ENCODE peak calls at places on chromosomes 4 and X, in seven cellular contexts. I, J, A, T, K, M and W are unnamed samples.

GRCh38 chr4:26779674-26780073 is 81.0 kb upstream of the STIM2 start:
- DNase-seq in I (no peak), J (peak), K (no peak), M (no peak), A (no peak), T (no peak), W (peak)

GRCh38 chr4:43999669-44000068 is 448.9 kb downstream of the KCTD8 start:
- DNase-seq in M (no peak), K (no peak), A (no peak), J (no peak), T (no peak), I (no peak), W (no peak)

GRCh38 chr4:174423257-174423944 is 98.9 kb downstream of the HPGD start:
- DNase-seq in K (peak), A (no peak), I (no peak), T (no peak), J (peak), M (no peak), W (no peak)

GRCh38 chr4:147735413-147736301 is 3.8 kb downstream of the ARHGAP10 start:
- DNase-seq in T (no peak), K (no peak), M (no peak), J (no peak), I (no peak), A (no peak), W (no peak)

GRCh38 chr4:184287697-184288255 is 70.1 kb upstream of the ENPP6 start:
- DNase-seq in K (no peak), I (no peak), J (peak), T (no peak), M (no peak), A (peak), W (peak)

GRCh38 chrX:10074241-10074941 is 82.4 kb upstream of the CLCN4 start:
- DNase-seq in J (no peak), T (no peak), M (no peak), K (no peak), A (no peak), I (no peak), W (no peak)

GRCh38 chr4:155818639-155819038 is 47.4 kb downstream of the ASIC5 start:
- DNase-seq in I (no peak), M (no peak), J (no peak), A (no peak), K (no peak), T (no peak), W (no peak)

GRCh38 chr4:2296621-2297601 is 35.0 kb upstream of the MXD4 start:
- DNase-seq in K (no peak), J (no peak), I (peak), M (no peak), A (no peak), T (no peak), W (no peak)

GRCh38 chrX:106039920-106040319 is 1.4 kb upstream of the SERPINA7 start:
- DNase-seq in K (no peak), J (peak), A (peak), I (no peak), T (no peak), M (no peak), W (no peak)

GRCh38 chr4:75698162-75698962 is 25.2 kb upstream of the G3BP2 start:
- DNase-seq in I (peak), M (no peak), A (no peak), J (no peak), K (no peak), T (no peak), W (no peak)

GRCh38 chrX:117743469-117744251 is 372.9 kb downstream of the KLHL13 start:
- DNase-seq in M (no peak), A (peak), K (no peak), T (no peak), I (no peak), J (no peak), W (no peak)
- TF ChIP-seq CTCF in M (peak), A (peak), K (no peak), T (no peak), I (no peak), J (no peak), W (peak)

GRCh38 chr4:92825785-92826184 is 522.0 kb downstream of the GRID2 start:
- DNase-seq in J (no peak), K (no peak), M (no peak), T (no peak), A (no peak), I (no peak), W (no peak)

GRCh38 chr4:92830771-92831170 is 527.0 kb downstream of the GRID2 start:
- DNase-seq in M (no peak), K (no peak), T (no peak), I (no peak), A (no peak), J (no peak), W (no peak)

DNA sequence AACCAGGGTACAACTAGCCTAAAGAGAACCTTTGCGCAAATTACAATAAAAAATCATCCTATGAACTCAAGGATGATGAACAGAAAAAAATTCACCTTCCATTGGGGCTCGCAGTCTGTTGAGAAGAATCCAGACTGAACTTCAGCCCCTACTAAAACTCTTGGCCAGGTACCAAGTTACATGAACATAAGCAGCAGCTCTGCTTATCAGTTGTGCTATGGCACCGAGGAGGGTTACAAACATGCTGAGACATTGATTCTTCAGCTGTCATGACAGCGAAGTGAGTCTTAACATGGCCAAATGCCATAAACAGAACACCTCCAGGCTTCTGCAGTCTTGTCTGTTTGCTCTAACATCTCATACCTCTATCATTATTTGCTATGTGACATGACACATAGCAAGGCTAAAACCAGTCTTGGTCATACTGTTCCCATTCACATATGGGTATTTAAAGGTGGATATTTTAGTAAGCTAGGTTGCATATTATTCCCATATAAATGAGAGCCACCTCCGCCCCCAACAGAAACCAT is 521.5 kb downstream of the GRID2 start:
- DNase-seq in J (no peak), K (no peak), A (no peak), M (no peak), I (no peak), T (no peak), W (no peak)
- TF ChIP-seq CTCF in J (no peak), K (no peak), A (no peak), M (no peak), I (no peak), T (no peak), W (no peak)

GRCh38 chrX:131783555-131784338 is 239.4 kb upstream of the STK26 start:
- DNase-seq in A (no peak), K (no peak), J (no peak), M (no peak), I (no peak), T (no peak), W (peak)
- TF ChIP-seq CTCF in A (no peak), K (no peak), J (no peak), M (no peak), I (no peak), T (no peak), W (peak)

DNA sequence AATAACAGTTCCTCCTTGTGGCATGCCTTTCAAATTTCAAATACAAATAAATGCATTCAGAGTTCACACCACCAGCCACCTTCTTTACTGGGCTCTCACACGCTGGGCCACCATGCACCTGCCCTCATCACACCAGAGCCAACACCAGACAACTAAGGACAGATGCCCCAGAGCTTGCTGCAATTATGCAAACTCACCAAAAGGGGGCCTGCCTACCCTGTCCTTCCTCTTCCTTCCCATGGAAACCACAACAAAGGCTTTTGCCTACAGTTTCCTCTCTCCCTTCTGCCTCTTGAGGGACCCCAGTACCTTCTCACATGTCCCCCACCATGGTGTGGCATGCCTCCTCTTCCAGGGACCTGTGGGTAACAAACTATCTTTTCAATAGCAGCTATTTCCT is 1333.9 kb upstream of the TENM3 start:
- DNase-seq in K (no peak), A (peak), T (no peak), I (no peak), M (no peak), J (peak), W (no peak)
- TF ChIP-seq CTCF in K (no peak), A (peak), T (peak), I (no peak), M (no peak), J (peak), W (peak)

GRCh38 chr4:138981930-138982390 is 33.6 kb upstream of the NOCT start:
- DNase-seq in K (no peak), J (peak), M (no peak), I (no peak), T (no peak), A (no peak), W (peak)
- TF ChIP-seq CTCF in K (peak), J (peak), M (no peak), I (no peak), T (peak), A (no peak), W (peak)

GRCh38 chr4:22534374-22534773 is 18.5 kb upstream of the ADGRA3 start:
- DNase-seq in M (no peak), I (no peak), J (no peak), K (no peak), T (no peak), A (no peak), W (no peak)

GRCh38 chr4:22531226-22531625 is 15.4 kb upstream of the ADGRA3 start:
- DNase-seq in K (no peak), I (no peak), T (no peak), M (no peak), J (peak), A (no peak), W (no peak)

GRCh38 chr4:22532117-22532516 is 16.3 kb upstream of the ADGRA3 start:
- DNase-seq in I (no peak), J (no peak), T (no peak), A (no peak), K (no peak), M (no peak), W (no peak)

GRCh38 chr4:22531638-22532037 is 15.8 kb upstream of the ADGRA3 start:
- DNase-seq in K (no peak), I (no peak), M (no peak), J (no peak), T (no peak), A (no peak), W (no peak)

GRCh38 chr4:22532896-22533295 is 17.0 kb upstream of the ADGRA3 start:
- DNase-seq in T (no peak), K (no peak), A (no peak), J (no peak), I (no peak), M (no peak), W (no peak)
- TF ChIP-seq CTCF in T (no peak), K (no peak), A (no peak), J (no peak), I (no peak), M (no peak), W (no peak)

GRCh38 chr4:4888695-4889094 is 29.2 kb downstream of the MSX1 start:
- DNase-seq in A (no peak), T (no peak), K (no peak), J (no peak), M (no peak), I (no peak), W (no peak)
- TF ChIP-seq CTCF in A (no peak), T (no peak), K (no peak), J (no peak), M (no peak), I (no peak), W (no peak)

GRCh38 chr4:119823045-119823444 is 194.4 kb upstream of the PDE5A start:
- DNase-seq in M (no peak), K (no peak), J (no peak), T (no peak), A (no peak), I (no peak), W (no peak)

GRCh38 chr4:119823891-119824290 is 195.3 kb upstream of the PDE5A start:
- DNase-seq in I (no peak), J (no peak), K (no peak), A (no peak), T (no peak), M (no peak), W (no peak)

DNA sequence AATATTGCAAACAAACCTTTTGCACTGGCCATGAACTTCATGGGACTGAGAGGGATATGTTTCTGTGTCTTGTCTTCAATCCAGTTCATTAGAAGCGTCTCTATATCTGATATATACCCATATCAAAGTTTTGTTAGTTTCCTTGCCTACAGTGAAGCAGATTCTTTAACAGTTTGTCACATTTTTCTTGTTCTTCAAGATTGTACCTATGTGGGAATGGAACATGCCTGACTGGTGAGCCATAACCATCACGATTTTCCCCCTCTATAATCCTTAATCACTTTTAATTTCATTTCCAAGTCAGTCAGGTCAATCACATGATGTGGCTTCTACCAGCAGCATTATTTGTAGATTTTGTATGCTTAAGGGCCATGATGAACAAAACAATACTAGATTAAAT is 197.1 kb upstream of the PDE5A start:
- DNase-seq in K (no peak), I (no peak), T (no peak), A (no peak), M (no peak), J (no peak), W (no peak)
- TF ChIP-seq CTCF in K (no peak), I (no peak), T (no peak), A (no peak), M (no peak), J (no peak), W (no peak)

DNA sequence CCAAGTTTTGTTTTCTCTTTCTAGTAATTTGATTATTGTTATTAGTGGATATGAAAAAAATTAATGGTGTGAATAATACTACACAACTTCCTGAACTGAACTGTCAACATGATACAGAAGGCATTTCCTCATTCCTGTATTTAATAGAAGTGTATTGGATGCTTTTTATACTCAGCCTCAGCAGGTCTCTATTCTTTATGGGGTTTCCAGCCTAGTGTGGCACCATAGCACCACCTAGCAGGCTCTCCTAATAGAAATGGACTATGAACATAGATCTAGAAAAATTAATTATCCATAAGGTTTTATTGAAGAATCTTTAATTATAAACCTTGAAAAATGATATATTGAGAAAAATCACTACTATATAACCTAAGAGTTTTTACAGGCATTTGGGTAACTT is 52.4 kb downstream of the GLRB start:
- DNase-seq in I (no peak), J (peak), T (no peak), A (no peak), K (no peak), M (no peak), W (peak)
- TF ChIP-seq CTCF in I (no peak), J (peak), T (peak), A (peak), K (peak), M (no peak), W (peak)